ENCODE peak calls at places on chromosomes 16 and 17, in seven cellular contexts. R is amygdala; O is stimulated activated CD4-positive, alpha-beta T cell treated with anti-CD3 and anti-CD28 coated beads, Interleukin-2, amount 100 ng/mL, for 24 hours; M is cardiac fibroblast; F is cardiac muscle cell; Q is substantia nigra; B is nephron progenitor cell. E is an unnamed sample.
A peak's percentile ranks its signal among the peaks of the same experiment; 100 is the strongest.

GRCh38 chr16:2039286-2040030 is 8.2 kb downstream of the NTHL1 start:
- DNase-seq in R (no peak), O (no peak), M (peak; percentile 89), F (no peak), Q (no peak), B (no peak), E (no peak)

GRCh38 chr16:30548392-30549255 is 9.6 kb downstream of the ZNF764 start:
- DNase-seq in R (no peak), O (no peak), M (no peak), F (no peak), Q (no peak), B (no peak), E (no peak)

GRCh38 chr16:73151225-73151624 is 103.3 kb upstream of the ZFHX3 start:
- DNase-seq in R (no peak), O (no peak), M (no peak), F (no peak), Q (no peak), B (no peak), E (no peak)

GRCh38 chr17:81517339-81518112 is 4.9 kb upstream of the ACTG1 start:
- DNase-seq in R (no peak), O (no peak), M (peak; percentile 36), F (peak; percentile 14), Q (no peak), B (peak; percentile 36), E (no peak)

GRCh38 chr16:48833461-48833860 is 223.5 kb upstream of the N4BP1 start:
- DNase-seq in R (no peak), O (no peak), M (no peak), F (no peak), Q (no peak), B (no peak), E (no peak)

GRCh38 chr17:81957691-81958432 is 3.1 kb downstream of the NOTUM start:
- DNase-seq in R (no peak), O (no peak), M (no peak), F (no peak), Q (no peak), B (no peak), E (no peak)

GRCh38 chr16:57092786-57093301 is 461 bp downstream of the CPNE2 start:
- DNase-seq in R (no peak), O (peak; percentile 64), M (peak; percentile 19), F (peak; percentile 54), Q (peak; percentile 46), B (peak; percentile 60), E (no peak)

GRCh38 chr16:89983550-89983949 is 35.0 kb downstream of the DEF8 start:
- DNase-seq in R (no peak), O (no peak), M (no peak), F (no peak), Q (no peak), B (no peak), E (no peak)

GRCh38 chr17:72008236-72008874 is 112.5 kb upstream of the SOX9 start:
- DNase-seq in R (no peak), O (no peak), M (peak; percentile 26), F (no peak), Q (no peak), B (no peak), E (no peak)

GRCh38 chr16:70257391-70257790 is 5.7 kb upstream of the EXOSC6 start:
- DNase-seq in R (no peak), O (no peak), M (peak; percentile 28), F (no peak), Q (no peak), B (no peak), E (no peak)